ENCODE peak calls at places on chromosomes 3 and 15, in eight cellular contexts. J is colonic mucosa; H is NCI-H748 treated with DMSO at 0.1 percent for 48 hours; N is cerebellum; P is activated gamma-delta T cell; V is heart right ventricle; X is A549; O is stimulated activated naive CD8-positive, alpha-beta T cell treated with anti-CD3 and anti-CD28 coated beads, Interleukin-15, Interleukin-2, amounts not matched to agents 100 U/mL and 50 U/mL, for 24 hours. C is an unnamed sample.

GRCh38 chr3:49906004-49906860 is 2.6 kb upstream of the MST1R start:
- DNase-seq in J (peak), H (no peak), N (peak), P (no peak), V (peak), X (peak), O (peak), C (peak)

GRCh38 chr3:106428565-106428994 is 559.8 kb upstream of the CBLB start:
- DNase-seq in J (no peak), H (no peak), N (no peak), P (no peak), V (no peak), X (peak), O (peak), C (no peak)

GRCh38 chr3:168071535-168071934 is 24.2 kb downstream of the GOLIM4 start:
- DNase-seq in J (no peak), H (no peak), N (no peak), P (no peak), V (no peak), X (peak), O (no peak), C (no peak)

GRCh38 chr15:39589815-39590644 is 9.2 kb downstream of the THBS1 start:
- DNase-seq in J (no peak), H (no peak), N (no peak), P (no peak), V (no peak), X (no peak), O (no peak), C (no peak)

GRCh38 chr3:188950832-188951489 is 220.8 kb upstream of the TPRG1 start:
- DNase-seq in J (peak), H (no peak), N (no peak), P (no peak), V (peak), X (peak), O (peak), C (no peak)

GRCh38 chr15:78374436-78375393 is 34.6 kb downstream of the CRABP1 start:
- DNase-seq in J (peak), H (no peak), N (no peak), P (no peak), V (no peak), X (peak), O (no peak), C (peak)

GRCh38 chr15:93862791-93863190 is 368.6 kb upstream of the MCTP2 start:
- DNase-seq in J (no peak), H (no peak), N (no peak), P (no peak), V (no peak), X (no peak), O (no peak), C (peak)

GRCh38 chr3:107124885-107125284 is 252.4 kb upstream of the CCDC54 start:
- DNase-seq in J (no peak), H (no peak), N (no peak), P (no peak), V (no peak), X (no peak), O (no peak), C (no peak)

GRCh38 chr3:127677541-127678314 is 5.0 kb downstream of the ABTB1 start:
- DNase-seq in J (no peak), H (no peak), N (no peak), P (no peak), V (no peak), X (no peak), O (peak), C (no peak)

GRCh38 chr3:50272911-50273688 is 4.2 kb downstream of the SEMA3B start:
- DNase-seq in J (peak), H (peak), N (peak), P (peak), V (peak), X (peak), O (peak), C (peak)

GRCh38 chr3:186841637-186842036 is 873 bp upstream of the ADIPOQ start:
- DNase-seq in J (no peak), H (no peak), N (no peak), P (no peak), V (no peak), X (no peak), O (no peak), C (no peak)

GRCh38 chr15:98668566-98669308 is 20.4 kb downstream of the IGF1R start:
- DNase-seq in J (no peak), H (no peak), N (no peak), P (no peak), V (no peak), X (no peak), O (peak), C (no peak)

GRCh38 chr3:52221563-52222318 is 3.7 kb downstream of the TLR9 start:
- DNase-seq in J (no peak), H (no peak), N (no peak), P (peak), V (no peak), X (no peak), O (no peak), C (no peak)

GRCh38 chr3:171416061-171416460 is 44.1 kb downstream of the TNIK start:
- DNase-seq in J (no peak), H (no peak), N (no peak), P (no peak), V (no peak), X (no peak), O (no peak), C (no peak)

GRCh38 chr3:107548601-107549000 is 25.8 kb downstream of the BBX start:
- DNase-seq in J (no peak), H (no peak), N (no peak), P (no peak), V (no peak), X (no peak), O (no peak), C (no peak)

GRCh38 chr3:29759443-29760033 is 478.7 kb downstream of the RBMS3 start:
- DNase-seq in J (no peak), H (peak), N (no peak), P (no peak), V (no peak), X (no peak), O (no peak), C (no peak)

GRCh38 chr15:67010898-67011619 is 54.3 kb upstream of the SMAD3 start:
- DNase-seq in J (no peak), H (no peak), N (no peak), P (no peak), V (no peak), X (no peak), O (no peak), C (no peak)